ENCODE peak calls at places on chromosomes 7 and 10, in nine cellular contexts. One of them, this sample, is unnamed.

GRCh38 chr10:4683838-4684237 is 142.2 kb upstream of the AKR1E2 start:
- DNase-seq in sigmoid colon: no peak
- DNase-seq in WERI-Rb-1: no peak
- DNase-seq in CD8-positive, alpha-beta T cell: no peak
- DNase-seq in upper lobe of right lung: no peak
- DNase-seq in foreskin fibroblast: no peak
- DNase-seq in tibial nerve: no peak
- DNase-seq in adipocyte: no peak
- DNase-seq in GM23248: peak
- DNase-seq in this sample: no peak

GRCh38 chr10:21498416-21498815 is 27.1 kb downstream of the SKIDA1 start:
- DNase-seq in sigmoid colon: no peak
- DNase-seq in WERI-Rb-1: no peak
- DNase-seq in CD8-positive, alpha-beta T cell: no peak
- DNase-seq in upper lobe of right lung: no peak
- DNase-seq in foreskin fibroblast: no peak
- DNase-seq in tibial nerve: no peak
- DNase-seq in adipocyte: no peak
- DNase-seq in GM23248: no peak
- DNase-seq in this sample: no peak

GRCh38 chr10:72525277-72525676 is 100.6 kb downstream of the MICU1 start:
- DNase-seq in sigmoid colon: no peak
- DNase-seq in WERI-Rb-1: no peak
- DNase-seq in CD8-positive, alpha-beta T cell: no peak
- DNase-seq in upper lobe of right lung: no peak
- DNase-seq in foreskin fibroblast: peak
- DNase-seq in tibial nerve: no peak
- DNase-seq in adipocyte: peak
- DNase-seq in GM23248: peak
- DNase-seq in this sample: peak

GRCh38 chr7:106568680-106569499 is 92.1 kb downstream of the CCDC71L start:
- DNase-seq in sigmoid colon: no peak
- DNase-seq in WERI-Rb-1: peak
- DNase-seq in CD8-positive, alpha-beta T cell: no peak
- DNase-seq in upper lobe of right lung: no peak
- DNase-seq in foreskin fibroblast: peak
- DNase-seq in tibial nerve: peak
- DNase-seq in adipocyte: peak
- DNase-seq in GM23248: peak
- DNase-seq in this sample: no peak

GRCh38 chr10:97551271-97551670 is 21.3 kb upstream of the ANKRD2 start:
- DNase-seq in sigmoid colon: no peak
- DNase-seq in WERI-Rb-1: no peak
- DNase-seq in CD8-positive, alpha-beta T cell: no peak
- DNase-seq in upper lobe of right lung: no peak
- DNase-seq in foreskin fibroblast: no peak
- DNase-seq in tibial nerve: no peak
- DNase-seq in adipocyte: no peak
- DNase-seq in GM23248: no peak
- DNase-seq in this sample: no peak

GRCh38 chr10:31620236-31621151 is 301.5 kb downstream of the ZEB1 start:
- DNase-seq in sigmoid colon: peak
- DNase-seq in WERI-Rb-1: peak
- DNase-seq in CD8-positive, alpha-beta T cell: no peak
- DNase-seq in upper lobe of right lung: no peak
- DNase-seq in foreskin fibroblast: no peak
- DNase-seq in tibial nerve: peak
- DNase-seq in adipocyte: no peak
- DNase-seq in GM23248: peak
- DNase-seq in this sample: peak

GRCh38 chr7:2980406-2981102 is 63.1 kb downstream of the CARD11 start:
- DNase-seq in sigmoid colon: no peak
- DNase-seq in WERI-Rb-1: no peak
- DNase-seq in CD8-positive, alpha-beta T cell: no peak
- DNase-seq in upper lobe of right lung: peak
- DNase-seq in foreskin fibroblast: no peak
- DNase-seq in tibial nerve: peak
- DNase-seq in adipocyte: no peak
- DNase-seq in GM23248: no peak
- DNase-seq in this sample: no peak

GRCh38 chr7:47291461-47292051 is 290.4 kb downstream of the TNS3 start:
- DNase-seq in sigmoid colon: no peak
- DNase-seq in WERI-Rb-1: no peak
- DNase-seq in CD8-positive, alpha-beta T cell: no peak
- DNase-seq in upper lobe of right lung: no peak
- DNase-seq in foreskin fibroblast: peak
- DNase-seq in tibial nerve: no peak
- DNase-seq in adipocyte: peak
- DNase-seq in GM23248: peak
- DNase-seq in this sample: peak

GRCh38 chr10:132192076-132192975 is 5.6 kb downstream of the DPYSL4 start:
- DNase-seq in sigmoid colon: no peak
- DNase-seq in WERI-Rb-1: no peak
- DNase-seq in CD8-positive, alpha-beta T cell: no peak
- DNase-seq in upper lobe of right lung: no peak
- DNase-seq in foreskin fibroblast: no peak
- DNase-seq in tibial nerve: no peak
- DNase-seq in adipocyte: no peak
- DNase-seq in GM23248: no peak
- DNase-seq in this sample: no peak

GRCh38 chr7:135977020-135977741 is at the start of gene MTPN:
- DNase-seq in sigmoid colon: peak
- DNase-seq in WERI-Rb-1: peak
- DNase-seq in CD8-positive, alpha-beta T cell: peak
- DNase-seq in upper lobe of right lung: peak
- DNase-seq in foreskin fibroblast: peak
- DNase-seq in tibial nerve: peak
- DNase-seq in adipocyte: peak
- DNase-seq in GM23248: peak
- DNase-seq in this sample: peak

GRCh38 chr10:119026301-119027110 is 3.0 kb upstream of the NANOS1 start:
- DNase-seq in sigmoid colon: no peak
- DNase-seq in WERI-Rb-1: no peak
- DNase-seq in CD8-positive, alpha-beta T cell: no peak
- DNase-seq in upper lobe of right lung: no peak
- DNase-seq in foreskin fibroblast: no peak
- DNase-seq in tibial nerve: no peak
- DNase-seq in adipocyte: peak
- DNase-seq in GM23248: no peak
- DNase-seq in this sample: no peak

GRCh38 chr7:140292438-140292837 is 105.9 kb downstream of the SLC37A3 start:
- DNase-seq in sigmoid colon: no peak
- DNase-seq in WERI-Rb-1: no peak
- DNase-seq in CD8-positive, alpha-beta T cell: no peak
- DNase-seq in upper lobe of right lung: peak
- DNase-seq in foreskin fibroblast: no peak
- DNase-seq in tibial nerve: no peak
- DNase-seq in adipocyte: no peak
- DNase-seq in GM23248: no peak
- DNase-seq in this sample: no peak

GRCh38 chr7:109092268-109092667 is 522.6 kb downstream of the DNAJB9 start:
- DNase-seq in sigmoid colon: no peak
- DNase-seq in WERI-Rb-1: no peak
- DNase-seq in CD8-positive, alpha-beta T cell: no peak
- DNase-seq in upper lobe of right lung: no peak
- DNase-seq in foreskin fibroblast: no peak
- DNase-seq in tibial nerve: no peak
- DNase-seq in adipocyte: no peak
- DNase-seq in GM23248: no peak
- DNase-seq in this sample: no peak

DNA sequence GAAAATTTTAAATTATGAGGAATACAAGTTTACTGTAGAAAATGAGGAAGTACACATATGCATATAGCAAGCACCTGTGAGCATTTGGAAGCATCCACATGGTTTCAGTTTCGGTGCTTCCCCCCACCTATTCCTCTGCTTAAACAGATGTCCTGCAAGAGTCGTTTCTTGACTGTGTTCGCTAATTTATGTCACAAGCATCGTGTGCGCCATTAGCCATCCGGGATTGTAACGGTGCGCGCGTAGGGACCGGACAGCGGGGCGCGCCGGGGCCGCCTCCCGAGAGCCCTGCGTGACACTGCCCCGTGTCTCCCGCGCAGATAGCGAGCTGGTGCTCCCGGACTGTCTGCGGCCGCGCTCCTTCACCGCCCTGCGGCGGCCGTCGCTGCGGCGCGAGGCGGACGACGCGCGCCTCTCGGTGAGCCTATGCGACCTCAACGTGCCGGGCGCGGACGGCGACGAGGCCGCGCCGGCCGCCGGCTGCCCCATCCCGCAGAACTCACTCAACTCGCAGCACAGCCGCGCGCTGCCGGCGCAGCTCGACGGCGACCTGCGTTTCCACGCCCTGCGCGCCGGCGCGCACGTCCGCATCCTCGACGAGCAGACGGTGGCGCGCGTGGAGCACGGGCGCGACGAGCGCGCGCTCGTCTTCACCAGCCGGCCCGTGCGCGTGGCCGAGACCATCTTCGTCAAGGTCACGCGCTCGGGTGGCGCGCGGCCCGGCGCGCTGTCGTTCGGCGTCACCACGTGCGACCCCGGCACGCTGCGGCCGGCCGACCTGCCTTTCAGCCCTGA is 90.9 kb downstream of the NEURL1 start:
- DNase-seq in sigmoid colon: no peak
- DNase-seq in WERI-Rb-1: no peak
- DNase-seq in CD8-positive, alpha-beta T cell: peak
- DNase-seq in upper lobe of right lung: no peak
- DNase-seq in foreskin fibroblast: peak
- DNase-seq in tibial nerve: no peak
- DNase-seq in adipocyte: peak
- DNase-seq in GM23248: peak
- DNase-seq in this sample: no peak
- H3K4me3 ChIP-seq in sigmoid colon: peak
- H3K4me3 ChIP-seq in WERI-Rb-1: no peak
- H3K4me3 ChIP-seq in CD8-positive, alpha-beta T cell: peak
- H3K4me3 ChIP-seq in upper lobe of right lung: peak
- H3K4me3 ChIP-seq in foreskin fibroblast: peak
- H3K4me3 ChIP-seq in tibial nerve: peak
- H3K4me3 ChIP-seq in adipocyte: peak
- H3K4me3 ChIP-seq in GM23248: peak
- H3K4me3 ChIP-seq in this sample: no peak

DNA sequence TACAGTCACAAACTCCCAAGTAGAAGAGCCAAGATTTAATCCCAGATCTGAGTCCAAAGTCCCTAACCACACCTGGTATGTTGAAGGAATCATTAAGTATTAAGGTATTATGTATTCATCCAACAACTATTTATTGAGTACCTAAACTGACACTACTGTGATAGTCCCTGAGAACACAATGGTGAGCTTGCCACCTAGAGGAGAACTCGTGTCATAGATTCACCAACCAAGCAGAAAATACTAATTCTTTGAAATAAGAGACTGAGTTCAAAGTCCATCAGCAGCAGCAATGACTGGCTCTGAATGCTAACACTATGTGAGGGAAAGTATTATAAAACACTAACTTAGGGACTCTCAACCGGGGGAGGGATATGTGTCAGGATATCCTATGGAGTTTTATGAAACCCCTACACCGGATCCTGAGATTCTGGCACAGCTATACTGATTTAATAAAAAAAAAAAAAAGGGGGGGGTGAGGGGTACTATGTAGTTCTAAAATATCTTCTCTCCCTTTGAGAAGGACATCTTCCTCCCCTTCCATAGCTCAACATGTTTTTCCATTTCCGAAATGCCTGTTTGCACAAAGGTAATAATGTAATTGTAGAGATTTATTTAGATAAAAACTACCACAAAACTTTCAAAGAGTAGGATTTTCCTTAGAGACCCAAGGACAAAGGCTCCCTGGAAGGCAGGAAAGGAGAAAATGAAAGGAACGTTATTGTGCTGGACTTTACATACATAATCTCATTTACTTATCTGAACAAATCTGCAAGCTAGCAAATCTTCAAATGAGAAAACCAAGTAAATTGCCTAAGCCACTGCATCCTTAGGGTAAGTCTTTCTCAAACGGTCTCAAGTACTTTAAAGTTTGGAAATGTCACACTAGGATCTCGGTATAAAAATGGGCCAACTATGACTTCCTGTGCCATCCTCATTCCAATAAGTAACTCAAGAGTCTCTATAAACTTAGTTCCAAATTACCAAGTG is 1.5 kb downstream of the NCOA4 start:
- DNase-seq in sigmoid colon: no peak
- DNase-seq in WERI-Rb-1: peak
- DNase-seq in CD8-positive, alpha-beta T cell: no peak
- DNase-seq in upper lobe of right lung: no peak
- DNase-seq in foreskin fibroblast: peak
- DNase-seq in tibial nerve: peak
- DNase-seq in adipocyte: peak
- DNase-seq in GM23248: peak
- DNase-seq in this sample: peak
- H3K4me3 ChIP-seq in sigmoid colon: peak
- H3K4me3 ChIP-seq in WERI-Rb-1: peak
- H3K4me3 ChIP-seq in CD8-positive, alpha-beta T cell: peak
- H3K4me3 ChIP-seq in upper lobe of right lung: peak
- H3K4me3 ChIP-seq in foreskin fibroblast: peak
- H3K4me3 ChIP-seq in tibial nerve: peak
- H3K4me3 ChIP-seq in adipocyte: peak
- H3K4me3 ChIP-seq in GM23248: peak
- H3K4me3 ChIP-seq in this sample: peak

DNA sequence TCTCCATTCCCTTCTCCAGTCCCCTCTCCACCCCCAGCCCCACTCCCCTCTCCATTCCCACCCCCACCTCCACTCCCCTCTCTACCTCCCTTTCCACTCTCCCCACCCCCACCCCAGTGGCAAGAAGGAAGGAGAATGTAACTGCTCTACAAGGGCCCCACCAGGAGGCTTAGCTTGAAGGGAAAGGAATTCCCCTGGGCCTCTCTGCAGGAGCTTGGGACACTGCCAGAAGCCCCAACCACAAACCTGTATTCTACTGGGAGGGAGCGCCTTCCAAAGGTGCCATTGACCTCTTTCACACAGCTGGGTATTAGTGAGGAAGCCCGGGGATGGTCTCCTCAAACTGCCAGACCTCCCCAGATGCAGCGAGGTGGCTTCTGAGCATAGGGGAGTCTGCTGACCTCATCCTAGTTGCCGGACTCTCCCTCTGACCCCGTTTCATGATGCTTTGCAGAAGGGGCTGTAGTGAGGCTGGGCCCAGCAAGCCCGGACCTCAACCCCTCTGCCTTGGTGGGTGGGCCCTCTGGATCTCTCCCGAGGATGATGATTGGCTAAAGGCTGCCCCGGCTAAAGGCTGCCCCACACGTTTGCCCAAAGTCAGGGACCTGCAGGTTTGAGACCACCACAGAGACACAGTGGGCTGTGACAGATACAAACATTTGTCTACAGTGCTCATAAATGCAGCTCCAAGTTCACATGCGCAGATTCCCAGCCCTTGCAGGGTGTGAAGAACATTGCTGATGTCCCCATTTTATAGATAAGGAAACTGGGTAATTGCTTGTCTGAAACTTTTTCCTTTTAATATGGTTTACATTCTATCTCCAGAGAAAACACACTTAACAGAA is 2.9 kb downstream of the DEPP1 start:
- DNase-seq in sigmoid colon: peak
- DNase-seq in WERI-Rb-1: peak
- DNase-seq in CD8-positive, alpha-beta T cell: no peak
- DNase-seq in upper lobe of right lung: no peak
- DNase-seq in foreskin fibroblast: no peak
- DNase-seq in tibial nerve: peak
- DNase-seq in adipocyte: peak
- DNase-seq in GM23248: peak
- DNase-seq in this sample: peak
- H3K4me3 ChIP-seq in sigmoid colon: peak
- H3K4me3 ChIP-seq in WERI-Rb-1: peak
- H3K4me3 ChIP-seq in CD8-positive, alpha-beta T cell: no peak
- H3K4me3 ChIP-seq in upper lobe of right lung: peak
- H3K4me3 ChIP-seq in foreskin fibroblast: no peak
- H3K4me3 ChIP-seq in tibial nerve: peak
- H3K4me3 ChIP-seq in adipocyte: peak
- H3K4me3 ChIP-seq in GM23248: no peak
- H3K4me3 ChIP-seq in this sample: no peak

GRCh38 chr10:88107698-88108097 is 244.3 kb downstream of the PTEN start:
- DNase-seq in sigmoid colon: no peak
- DNase-seq in WERI-Rb-1: no peak
- DNase-seq in CD8-positive, alpha-beta T cell: no peak
- DNase-seq in upper lobe of right lung: no peak
- DNase-seq in foreskin fibroblast: no peak
- DNase-seq in tibial nerve: no peak
- DNase-seq in adipocyte: no peak
- DNase-seq in GM23248: no peak
- DNase-seq in this sample: no peak
- H3K4me3 ChIP-seq in sigmoid colon: no peak
- H3K4me3 ChIP-seq in WERI-Rb-1: no peak
- H3K4me3 ChIP-seq in CD8-positive, alpha-beta T cell: no peak
- H3K4me3 ChIP-seq in upper lobe of right lung: no peak
- H3K4me3 ChIP-seq in foreskin fibroblast: no peak
- H3K4me3 ChIP-seq in tibial nerve: no peak
- H3K4me3 ChIP-seq in adipocyte: no peak
- H3K4me3 ChIP-seq in GM23248: no peak
- H3K4me3 ChIP-seq in this sample: no peak

This sample was measured in brain microvascular endothelial cell.